ENCODE peak calls at places on chromosomes 6 and 20, in seven cellular contexts. O, I, L, T, Z, D and Y are unnamed samples.

GRCh38 chr20:58536289-58536688 is 21.1 kb upstream of the APCDD1L start:
- DNase-seq in D (no peak), T (no peak), L (no peak), I (no peak), Z (no peak), O (no peak), Y (no peak)

GRCh38 chr20:62208805-62209755 is 11.0 kb downstream of the HRH3 start:
- DNase-seq in Z (no peak), O (no peak), L (no peak), T (peak), D (no peak), I (no peak), Y (no peak)

GRCh38 chr6:91713911-91714310 is 1127.0 kb upstream of the MAP3K7 start:
- DNase-seq in I (no peak), O (no peak), D (no peak), L (no peak), T (peak), Z (no peak), Y (no peak)

GRCh38 chr6:80460396-80460912 is 354.0 kb downstream of the BCKDHB start:
- DNase-seq in O (no peak), Z (no peak), L (no peak), I (no peak), D (no peak), T (no peak), Y (no peak)

GRCh38 chr6:71107935-71108420 is 151.1 kb upstream of the B3GAT2 start:
- DNase-seq in T (no peak), Z (no peak), L (peak), O (peak), I (no peak), D (no peak), Y (no peak)

GRCh38 chr6:25608562-25609174 is 43.3 kb upstream of the SCGN start:
- DNase-seq in O (no peak), D (no peak), Z (no peak), I (no peak), T (no peak), L (no peak), Y (no peak)

GRCh38 chr6:110529355-110529754 is 52.9 kb upstream of the SLC22A16 start:
- DNase-seq in Z (no peak), O (peak), D (no peak), T (no peak), L (no peak), I (no peak), Y (no peak)

GRCh38 chr20:14986026-14986655 is 648.7 kb upstream of the FLRT3 start:
- DNase-seq in L (no peak), T (no peak), D (peak), Z (no peak), O (no peak), I (no peak), Y (no peak)

GRCh38 chr6:68639211-68639610 is 4.1 kb downstream of the ADGRB3 start:
- DNase-seq in D (no peak), O (no peak), T (peak), I (no peak), L (no peak), Z (no peak), Y (no peak)

GRCh38 chr20:4555188-4555893 is 166.4 kb upstream of the PRND start:
- DNase-seq in Z (no peak), L (peak), D (no peak), I (no peak), O (peak), T (no peak), Y (no peak)

GRCh38 chr20:48106428-48106827 is 321.1 kb upstream of the SULF2 start:
- DNase-seq in O (no peak), D (no peak), I (no peak), Z (no peak), T (no peak), L (no peak), Y (no peak)

GRCh38 chr6:31103136-31103535 is 9.2 kb downstream of the C6orf15 start:
- DNase-seq in I (no peak), O (no peak), Z (no peak), T (no peak), L (no peak), D (no peak), Y (no peak)

GRCh38 chr6:159969204-159969912 is 476 bp downstream of the IGF2R start:
- DNase-seq in O (no peak), D (peak), I (no peak), T (peak), Z (peak), L (no peak), Y (no peak)

GRCh38 chr20:13199279-13199678 is 21.8 kb upstream of the ISM1 start:
- DNase-seq in Z (no peak), D (no peak), I (no peak), T (peak), L (no peak), O (no peak), Y (no peak)

GRCh38 chr6:52724041-52724405 is 39.3 kb downstream of the GSTA2 start:
- DNase-seq in D (no peak), L (peak), Z (no peak), O (no peak), I (no peak), T (no peak), Y (no peak)

GRCh38 chr6:39754493-39755115 is 29.4 kb upstream of the KIF6 start:
- DNase-seq in O (no peak), Z (peak), I (no peak), T (no peak), L (no peak), D (peak), Y (no peak)

GRCh38 chr20:3068986-3069900 is 2.2 kb upstream of the OXT start:
- DNase-seq in T (peak), L (no peak), O (peak), Z (no peak), D (no peak), I (no peak), Y (peak)

GRCh38 chr20:3071266-3071609 is 182 bp upstream of the OXT start:
- DNase-seq in Z (no peak), D (no peak), L (no peak), I (no peak), O (no peak), T (no peak), Y (no peak)

GRCh38 chr20:3071610-3072529 is at the start of gene OXT:
- DNase-seq in Z (peak), T (peak), I (no peak), L (no peak), D (no peak), O (no peak), Y (peak)

GRCh38 chr20:3074812-3075211 is 3.4 kb downstream of the OXT start:
- DNase-seq in Z (no peak), I (no peak), O (no peak), T (no peak), L (no peak), D (no peak), Y (no peak)

GRCh38 chr20:3072530-3073250 is 1.3 kb downstream of the OXT start:
- DNase-seq in I (no peak), T (no peak), D (no peak), O (no peak), Z (no peak), L (no peak), Y (no peak)
- H3K4me3 ChIP-seq in I (peak), T (peak), D (no peak), O (no peak), Z (peak), L (no peak), Y (peak)

DNA sequence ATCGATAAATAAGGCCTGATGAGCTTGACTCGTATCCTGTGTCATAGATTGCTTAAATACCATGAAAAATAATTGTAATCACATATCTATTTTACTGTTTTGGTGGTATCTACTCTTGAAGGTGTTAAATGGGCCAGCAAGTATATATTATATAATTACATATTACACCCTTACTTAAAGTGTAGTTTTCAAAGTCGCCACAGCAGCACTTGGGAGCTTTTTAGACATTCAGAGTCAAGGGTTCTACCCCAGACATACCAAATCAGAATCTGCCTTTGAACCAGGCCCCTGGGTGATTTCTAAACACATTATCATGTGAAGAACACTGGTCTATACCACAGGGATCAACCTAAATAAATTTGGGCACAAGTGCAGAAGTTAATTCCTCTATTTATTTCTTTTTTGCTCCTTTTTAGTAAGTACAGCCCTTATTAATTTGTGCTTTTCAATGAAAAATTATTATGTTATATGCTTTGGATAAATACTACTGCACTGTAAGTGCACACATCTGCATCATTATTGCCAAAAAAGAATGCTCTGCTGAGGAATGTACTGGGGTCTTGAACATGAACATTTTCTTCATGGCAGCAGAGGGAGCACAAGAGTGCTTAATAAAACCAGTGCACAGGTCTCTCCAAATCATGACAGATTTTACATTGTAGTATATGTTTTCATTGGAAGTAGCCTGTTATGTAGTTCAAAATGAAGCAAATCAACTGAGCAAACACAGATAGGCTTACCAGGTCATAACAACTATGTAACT is 3.1 kb upstream of the ATXN1 start:
- DNase-seq in I (no peak), L (no peak), T (peak), Z (no peak), O (peak), D (no peak), Y (no peak)
- H3K27ac ChIP-seq in I (no peak), L (no peak), T (no peak), Z (peak), O (peak), D (no peak), Y (no peak)

GRCh38 chr6:130467595-130467994 is 101.8 kb downstream of the TMEM200A start:
- DNase-seq in I (no peak), T (no peak), O (no peak), L (no peak), D (no peak), Z (no peak), Y (no peak)
- H3K4me3 ChIP-seq in I (no peak), T (no peak), O (no peak), L (no peak), D (no peak), Z (no peak), Y (no peak)

GRCh38 chr6:3744901-3745470 is 6.5 kb downstream of the PXDC1 start:
- DNase-seq in L (no peak), I (no peak), D (peak), O (no peak), T (no peak), Z (no peak), Y (no peak)
- H3K27ac ChIP-seq in L (no peak), I (no peak), D (peak), O (no peak), T (no peak), Z (peak), Y (no peak)